ENCODE peak calls at places on chromosomes 1 and 21, in ten cellular contexts. J is colonic mucosa, D is astrocyte, K is left lung, S is left ventricle myocardium inferior, B is lower lobe of right lung, X is esophagus squamous epithelium, Z is thoracic aorta, O is testis, H is OCI-LY7. E is an unnamed sample.
A peak's percentile ranks its signal among the peaks of the same experiment; 100 is the strongest.

GRCh38 chr1:12549106-12549459 is 68.9 kb downstream of the DHRS3 start:
- DNase-seq in J (no peak), D (no peak), K (peak; percentile 39), S (peak; percentile 58), B (peak; percentile 49), X (no peak), Z (no peak), O (peak; percentile 43), H (no peak), E (no peak)

GRCh38 chr1:29197590-29197924 is 15.9 kb upstream of the SRSF4 start:
- DNase-seq in J (peak; percentile 52), D (no peak), K (peak; percentile 49), S (no peak), B (no peak), X (no peak), Z (no peak), O (peak; percentile 58), H (peak; percentile 67), E (no peak)

GRCh38 chr1:52867060-52867845 is 24.7 kb downstream of the ZYG11A start:
- DNase-seq in J (peak; percentile 21), D (no peak), K (no peak), S (no peak), B (no peak), X (no peak), Z (no peak), O (no peak), H (no peak), E (no peak)

GRCh38 chr1:65425697-65426096 is 5.2 kb downstream of the LEPR start:
- DNase-seq in J (no peak), D (peak; percentile 82), K (no peak), S (no peak), B (no peak), X (no peak), Z (no peak), O (no peak), H (no peak), E (no peak)

GRCh38 chr1:110489406-110489805 is 29.6 kb downstream of the KCNA10 start:
- DNase-seq in J (no peak), D (no peak), K (no peak), S (no peak), B (no peak), X (no peak), Z (no peak), O (no peak), H (no peak), E (no peak)

GRCh38 chr21:10272216-10272615 is 249.2 kb upstream of the TPTE start:
- DNase-seq in J (no peak), D (no peak), K (peak; percentile 22), S (no peak), B (peak; percentile 11), X (no peak), Z (no peak), O (no peak), H (no peak), E (peak; percentile 29)

GRCh38 chr1:213296558-213296957 is 245.5 kb downstream of the RPS6KC1 start:
- DNase-seq in J (no peak), D (peak; percentile 10), K (no peak), S (no peak), B (no peak), X (no peak), Z (no peak), O (no peak), H (no peak), E (no peak)

GRCh38 chr1:34364376-34364775 is 187.7 kb downstream of the C1orf94 start:
- DNase-seq in J (no peak), D (no peak), K (no peak), S (no peak), B (no peak), X (no peak), Z (no peak), O (no peak), H (no peak), E (no peak)

GRCh38 chr1:211939876-211940468 is 95.4 kb downstream of the INTS7 start:
- DNase-seq in J (no peak), D (no peak), K (no peak), S (no peak), B (no peak), X (no peak), Z (no peak), O (no peak), H (peak; percentile 62), E (no peak)

GRCh38 chr1:55399385-55399784 is 184.2 kb upstream of the USP24 start:
- DNase-seq in J (no peak), D (no peak), K (no peak), S (no peak), B (no peak), X (no peak), Z (no peak), O (no peak), H (no peak), E (no peak)

GRCh38 chr1:52323731-52324130 is 42.3 kb downstream of the CC2D1B start:
- DNase-seq in J (no peak), D (no peak), K (no peak), S (no peak), B (no peak), X (no peak), Z (no peak), O (no peak), H (no peak), E (no peak)

GRCh38 chr1:171495444-171495843 is 10.1 kb downstream of the PRRC2C start:
- DNase-seq in J (no peak), D (no peak), K (no peak), S (no peak), B (no peak), X (no peak), Z (no peak), O (no peak), H (no peak), E (no peak)

GRCh38 chr1:205440476-205441317 is 15.1 kb downstream of the BLACAT1 start:
- DNase-seq in J (peak; percentile 93), D (peak; percentile 58), K (peak; percentile 79), S (peak; percentile 29), B (peak; percentile 78), X (no peak), Z (no peak), O (peak; percentile 93), H (peak; percentile 68), E (no peak)

GRCh38 chr1:23430803-23431202 is 6.3 kb upstream of the TCEA3 start:
- DNase-seq in J (no peak), D (no peak), K (no peak), S (no peak), B (no peak), X (no peak), Z (no peak), O (no peak), H (no peak), E (no peak)
- H3K4me3 ChIP-seq in J (no peak overlapping the region), D (no peak overlapping the region), K (no peak overlapping the region), S (no peak overlapping the region), B (no peak overlapping the region), X (no peak overlapping the region), Z (no peak overlapping the region), O (no peak overlapping the region), H (no peak overlapping the region), E (no peak overlapping the region)

GRCh38 chr1:1343811-1344421 is 5.3 kb downstream of the DVL1 start:
- DNase-seq in J (no peak), D (no peak), K (no peak), S (no peak), B (no peak), X (no peak), Z (no peak), O (no peak), H (no peak), E (peak; percentile 91)
- H3K4me1 ChIP-seq in J (peaks cover 17% of the 10 kb centered on the region), D (peaks cover 46% of the 10 kb centered on the region), K (peaks cover 21% of the 10 kb centered on the region), S (peaks cover 51% of the 10 kb centered on the region), B (peaks cover 41% of the 10 kb centered on the region), X (peaks cover 50% of the 10 kb centered on the region), Z (peaks cover 21% of the 10 kb centered on the region), O (peaks cover 33% of the 10 kb centered on the region), H (peaks cover 10% of the 10 kb centered on the region), E (peaks cover 46% of the 10 kb centered on the region)

DNA sequence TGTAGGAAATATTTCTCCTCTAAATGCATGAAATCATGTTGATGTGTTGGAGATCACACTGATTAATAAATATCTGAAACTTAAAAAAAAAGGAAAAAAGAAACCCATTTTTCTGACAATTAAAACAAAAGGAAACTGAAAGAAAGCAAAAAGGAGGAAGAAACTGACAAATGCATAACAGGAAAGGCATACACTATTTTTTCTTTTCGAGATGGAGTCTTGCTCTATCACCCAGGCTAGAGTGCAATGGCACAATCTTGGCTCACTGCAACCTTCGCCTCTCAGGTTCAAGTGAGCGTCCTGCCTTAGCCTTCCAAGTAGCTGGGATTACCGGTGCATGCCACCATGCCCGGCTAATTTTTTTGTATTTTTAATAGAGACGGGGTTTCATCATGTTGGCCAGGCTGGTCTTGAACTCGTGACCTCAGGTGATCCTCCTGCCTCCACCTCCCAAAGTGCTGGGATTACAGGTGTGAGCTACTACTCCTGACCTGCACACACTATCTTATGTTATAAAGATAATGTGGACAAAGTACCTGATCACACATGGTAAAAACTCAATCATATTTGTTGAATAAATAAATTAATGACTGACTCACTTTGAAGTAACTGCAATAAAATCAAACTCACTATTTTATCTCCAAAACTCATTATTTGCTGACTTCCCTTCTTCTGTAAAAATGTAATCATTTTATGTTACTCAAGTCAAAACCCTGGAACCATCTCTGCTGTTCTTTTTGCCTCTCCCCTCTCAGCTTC is 149.7 kb upstream of the NR5A2 start:
- DNase-seq in J (no peak), D (no peak), K (no peak), S (no peak), B (no peak), X (no peak), Z (no peak), O (no peak), H (no peak), E (no peak)
- H3K27ac ChIP-seq in J (no peak overlapping the region), D (no peak overlapping the region), K (no peak overlapping the region), S (no peak overlapping the region), B (no peak overlapping the region), X (no peak overlapping the region), Z (no peak overlapping the region), O (no peak overlapping the region), H (no peak overlapping the region), E (no peak overlapping the region)

DNA sequence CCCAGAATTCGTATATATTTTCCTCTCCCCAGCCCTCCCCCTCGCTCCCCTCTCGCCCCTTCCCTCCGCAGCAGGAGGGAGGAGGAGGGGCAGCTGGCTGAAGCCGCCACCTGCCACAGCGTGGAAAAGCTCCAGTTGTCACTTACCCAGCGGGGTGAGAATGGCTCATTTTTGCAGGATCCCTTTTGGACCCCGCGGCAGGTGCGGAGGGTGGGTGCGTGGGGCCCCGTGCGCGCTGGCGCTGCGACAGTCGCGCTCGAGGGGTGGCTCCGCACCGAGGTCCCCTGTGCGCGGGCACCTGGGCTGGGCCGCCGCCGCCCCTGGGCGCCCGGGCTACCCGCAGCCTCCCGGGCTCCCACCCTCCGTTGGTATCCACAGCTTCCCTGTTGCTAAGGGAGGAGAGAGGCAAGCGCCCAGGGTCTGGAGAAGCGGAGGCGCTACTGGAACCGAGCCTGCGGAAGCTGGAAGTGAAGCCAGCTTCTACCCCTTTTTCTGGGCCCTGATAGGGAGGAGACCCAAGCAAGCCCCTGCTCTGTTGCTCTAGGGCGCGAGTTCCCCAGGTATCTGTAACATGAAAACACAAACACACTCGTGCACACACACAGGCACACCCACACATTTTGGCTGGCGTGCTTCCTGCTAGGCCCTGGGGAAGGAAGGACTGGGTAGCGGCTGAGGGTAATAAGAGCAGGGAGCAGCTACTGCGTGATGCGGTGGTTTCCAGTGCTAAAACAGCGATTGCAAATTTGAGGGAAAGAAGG is at the start of gene ERICH3:
- DNase-seq in J (no peak), D (peak; percentile 16), K (no peak), S (no peak), B (peak; percentile 42), X (no peak), Z (no peak), O (peak; percentile 19), H (no peak), E (peak; percentile 22)
- H3K4me3 ChIP-seq in J (no peak within 1 kb of the TSS), D (peak within 1 kb of the TSS; percentile 54), K (no peak within 1 kb of the TSS), S (peak within 1 kb of the TSS; percentile 58), B (peak within 1 kb of the TSS; percentile 36), X (peak within 1 kb of the TSS; percentile 60), Z (peak within 1 kb of the TSS; percentile 59), O (peak within 1 kb of the TSS; percentile 51), H (no peak within 1 kb of the TSS), E (peak within 1 kb of the TSS; percentile 2)

GRCh38 chr1:156499703-156500577 is 635 bp downstream of the MEF2D start:
- DNase-seq in J (peak; percentile 73), D (no peak), K (peak; percentile 68), S (peak; percentile 78), B (no peak), X (no peak), Z (no peak), O (peak; percentile 65), H (peak; percentile 49), E (peak; percentile 57)
- H3K4me1 ChIP-seq in J (peaks cover 44% of the 10 kb centered on the region), D (peaks cover 76% of the 10 kb centered on the region), K (peaks cover 64% of the 10 kb centered on the region), S (peaks cover 97% of the 10 kb centered on the region), B (peaks cover 78% of the 10 kb centered on the region), X (peaks cover 67% of the 10 kb centered on the region), Z (peaks cover 62% of the 10 kb centered on the region), O (peaks cover 73% of the 10 kb centered on the region), H (peaks cover 69% of the 10 kb centered on the region), E (peaks cover 65% of the 10 kb centered on the region)